ENCODE peak calls at places on chromosomes 5 and 9, in six cellular contexts. Q, L, I, U, D and A are unnamed samples.

GRCh38 chr9:79134654-79135053 is 437.1 kb upstream of the TLE4 start:
- DNase-seq in U (no peak), I (peak; percentile 47), D (peak; percentile 32), L (no peak), Q (no peak), A (no peak)

GRCh38 chr9:96040591-96041461 is 165.3 kb downstream of the ERCC6L2 start:
- DNase-seq in U (no peak), L (no peak), Q (no peak), D (no peak), I (no peak), A (no peak)

GRCh38 chr5:69078921-69079537 is 14.8 kb upstream of the SLC30A5 start:
- DNase-seq in D (no peak), L (no peak), U (no peak), Q (no peak), I (no peak), A (no peak)

GRCh38 chr5:179839328-179840256 is 18.9 kb downstream of the SQSTM1 start:
- DNase-seq in U (no peak), Q (no peak), L (no peak), I (no peak), D (no peak), A (no peak)

GRCh38 chr5:154191467-154192261 is 1.1 kb downstream of the GALNT10 start:
- DNase-seq in L (no peak), I (peak; percentile 58), D (no peak), U (no peak), Q (no peak), A (no peak)

GRCh38 chr9:128771094-128771721 is 519 bp downstream of the ZER1 start:
- DNase-seq in D (no peak), I (peak; percentile 47), U (no peak), Q (no peak), L (no peak), A (no peak)

GRCh38 chr5:72242796-72243475 is 77.1 kb downstream of the MRPS27 start:
- DNase-seq in U (no peak), D (no peak), I (no peak), L (no peak), Q (no peak), A (no peak)

GRCh38 chr5:65359981-65360380 is 121.7 kb downstream of the ADAMTS6 start:
- DNase-seq in Q (no peak), U (no peak), I (peak; percentile 71), L (no peak), D (no peak), A (no peak)

GRCh38 chr5:149937610-149938009 is 7.0 kb downstream of the PDE6A start:
- DNase-seq in U (no peak), D (peak; percentile 74), I (peak; percentile 61), Q (no peak), L (no peak), A (no peak)

GRCh38 chr5:17185776-17186175 is 31.7 kb upstream of the BASP1 start:
- DNase-seq in D (peak; percentile 48), U (no peak), Q (no peak), I (no peak), L (no peak), A (peak; percentile 29)

GRCh38 chr9:127589955-127590370 is 22.1 kb upstream of the STXBP1 start:
- DNase-seq in Q (no peak), I (peak; percentile 78), D (peak; percentile 69), U (peak; percentile 67), L (no peak), A (no peak)

GRCh38 chr9:36874261-36874660 is 159.8 kb downstream of the PAX5 start:
- DNase-seq in I (no peak), D (no peak), U (no peak), L (no peak), Q (no peak), A (no peak)

GRCh38 chr9:21549251-21549765 is 67.2 kb upstream of the IFNE start:
- DNase-seq in D (peak; percentile 69), L (no peak), U (no peak), Q (no peak), I (peak; percentile 98), A (no peak)

GRCh38 chr9:97277953-97278352 is 29.5 kb upstream of the CCDC180 start:
- DNase-seq in Q (no peak), L (no peak), I (no peak), D (no peak), U (no peak), A (no peak)

GRCh38 chr9:106961623-106962022 is 98.7 kb downstream of the ZNF462 start:
- DNase-seq in I (no peak), Q (no peak), L (no peak), D (no peak), U (no peak), A (no peak)

GRCh38 chr5:140734354-140734753 is 34.1 kb downstream of the ZMAT2 start:
- DNase-seq in L (no peak), I (peak; percentile 52), D (no peak), U (no peak), Q (no peak), A (no peak)

GRCh38 chr9:98807070-98807810 is at the start of gene GALNT12:
- DNase-seq in U (no peak), L (no peak), Q (peak; percentile 27), I (no peak), D (no peak), A (no peak)

GRCh38 chr5:6633469-6634326 is 458 bp downstream of the SRD5A1 start:
- DNase-seq in U (no peak), L (no peak), D (no peak), Q (no peak), I (peak; percentile 55), A (no peak)

GRCh38 chr9:132059351-132059750 is 20.3 kb downstream of the MED27 start:
- DNase-seq in Q (no peak), I (no peak), L (no peak), U (no peak), D (no peak), A (no peak)

GRCh38 chr5:14476791-14477435 is 104.7 kb upstream of the OTULINL start:
- DNase-seq in U (no peak), D (peak; percentile 15), L (no peak), I (peak; percentile 76), Q (no peak), A (no peak)

GRCh38 chr9:127133739-127134167 is 11.3 kb upstream of the ANGPTL2 start:
- DNase-seq in I (no peak), U (peak; percentile 33), D (no peak), L (no peak), Q (no peak), A (no peak)

GRCh38 chr9:114212841-114213240 is 57.5 kb downstream of the COL27A1 start:
- DNase-seq in I (no peak), U (no peak), L (no peak), Q (no peak), D (no peak), A (no peak)

GRCh38 chr9:79236466-79236865 is 335.3 kb upstream of the TLE4 start:
- DNase-seq in Q (no peak), L (no peak), U (no peak), I (no peak), D (no peak), A (no peak)